ENCODE peak calls at places on chromosome 18, in eight cellular contexts. H is pancreas, A is fibroblast of pulmonary artery, K is coronary artery, C is body of pancreas, X is nephron progenitor cell, Z is GM13976, D is astrocyte. U is an unnamed sample.

GRCh38 chr18:3367491-3368091 is 82.4 kb upstream of the TGIF1 start:
- DNase-seq in D (peak), X (no peak), A (peak), Z (no peak), K (no peak), C (no peak), H (no peak), U (no peak)

GRCh38 chr18:46425511-46425910 is 231.5 kb downstream of the LOXHD1 start:
- DNase-seq in K (no peak), A (no peak), D (no peak), X (no peak), Z (no peak), C (no peak), H (no peak), U (no peak)

GRCh38 chr18:80196528-80197320 is 50.6 kb downstream of the PARD6G start:
- DNase-seq in A (peak), D (peak), K (no peak), X (no peak), C (peak), Z (no peak), H (no peak), U (no peak)

GRCh38 chr18:44957440-44957839 is 276.8 kb downstream of the SETBP1 start:
- DNase-seq in C (no peak), A (no peak), X (no peak), D (no peak), H (no peak), Z (no peak), K (no peak), U (no peak)

GRCh38 chr18:55150001-55150400 is 190.7 kb upstream of the CCDC68 start:
- DNase-seq in K (no peak), Z (no peak), C (no peak), X (peak), D (peak), A (no peak), H (no peak), U (no peak)

GRCh38 chr18:58056847-58057246 is 12.8 kb downstream of the NEDD4L start:
- DNase-seq in A (no peak), H (no peak), C (no peak), X (no peak), Z (no peak), K (no peak), D (no peak), U (no peak)

GRCh38 chr18:22210331-22210754 is 41.0 kb downstream of the GATA6 start:
- DNase-seq in X (no peak), D (peak), C (peak), K (no peak), Z (no peak), H (no peak), A (peak), U (no peak)

GRCh38 chr18:25349926-25350560 is 1.9 kb downstream of the ZNF521 start:
- DNase-seq in H (peak), K (no peak), Z (peak), X (peak), C (no peak), D (no peak), A (no peak), U (peak)

GRCh38 chr18:51107594-51108305 is 77.7 kb downstream of the SMAD4 start:
- DNase-seq in C (no peak), K (no peak), Z (no peak), H (no peak), A (no peak), D (no peak), X (no peak), U (no peak)

GRCh38 chr18:32200766-32201165 is 10.9 kb downstream of the MEP1B start:
- DNase-seq in K (no peak), D (no peak), H (no peak), C (no peak), X (no peak), A (no peak), Z (no peak), U (no peak)

GRCh38 chr18:3773303-3773702 is 323.3 kb downstream of the TGIF1 start:
- DNase-seq in Z (no peak), A (peak), D (no peak), X (no peak), H (no peak), K (no peak), C (peak), U (no peak)

GRCh38 chr18:57149031-57149430 is 2.1 kb downstream of the BOD1L2 start:
- DNase-seq in K (no peak), D (no peak), A (no peak), H (no peak), Z (no peak), X (no peak), C (no peak), U (no peak)

GRCh38 chr18:22999647-23000046 is 66.5 kb downstream of the RBBP8 start:
- DNase-seq in A (no peak), D (no peak), H (no peak), Z (no peak), C (no peak), K (no peak), X (no peak), U (no peak)

GRCh38 chr18:62396381-62396780 is 71.3 kb downstream of the TNFRSF11A start:
- DNase-seq in D (no peak), X (no peak), H (no peak), Z (no peak), K (no peak), C (no peak), A (no peak), U (no peak)

GRCh38 chr18:22417496-22418188 is at the start of gene CTAGE1:
- DNase-seq in A (no peak), K (no peak), C (no peak), X (no peak), H (no peak), Z (no peak), D (peak), U (no peak)

GRCh38 chr18:76495435-76496199 is 575 bp upstream of the ZNF516 start:
- DNase-seq in C (peak), H (no peak), D (peak), A (peak), Z (peak), X (peak), K (no peak), U (peak)

GRCh38 chr18:44859263-44859662 is 178.6 kb downstream of the SETBP1 start:
- DNase-seq in Z (no peak), H (no peak), A (no peak), K (no peak), D (no peak), X (no peak), C (peak), U (no peak)

GRCh38 chr18:35127201-35127600 is 86.0 kb downstream of the MAPRE2 start:
- DNase-seq in A (peak), C (no peak), X (no peak), Z (no peak), K (no peak), D (no peak), H (no peak), U (no peak)

GRCh38 chr18:58525517-58525916 is 103.4 kb downstream of the ALPK2 start:
- DNase-seq in X (no peak), H (no peak), Z (no peak), K (no peak), A (no peak), D (peak), C (no peak), U (no peak)

GRCh38 chr18:34787931-34788532 is 77.9 kb downstream of the DTNA start:
- DNase-seq in D (peak), C (peak), A (peak), Z (peak), X (peak), H (no peak), K (no peak), U (peak)

GRCh38 chr18:77597726-77598125 is 348.1 kb downstream of the GALR1 start:
- DNase-seq in Z (no peak), K (no peak), D (no peak), C (no peak), A (no peak), X (no peak), H (no peak), U (no peak)
- TF ChIP-seq CTCF in Z (no peak), K (no peak), D (no peak), C (no peak), A (no peak), X (no peak), H (no peak), U (no peak)

DNA sequence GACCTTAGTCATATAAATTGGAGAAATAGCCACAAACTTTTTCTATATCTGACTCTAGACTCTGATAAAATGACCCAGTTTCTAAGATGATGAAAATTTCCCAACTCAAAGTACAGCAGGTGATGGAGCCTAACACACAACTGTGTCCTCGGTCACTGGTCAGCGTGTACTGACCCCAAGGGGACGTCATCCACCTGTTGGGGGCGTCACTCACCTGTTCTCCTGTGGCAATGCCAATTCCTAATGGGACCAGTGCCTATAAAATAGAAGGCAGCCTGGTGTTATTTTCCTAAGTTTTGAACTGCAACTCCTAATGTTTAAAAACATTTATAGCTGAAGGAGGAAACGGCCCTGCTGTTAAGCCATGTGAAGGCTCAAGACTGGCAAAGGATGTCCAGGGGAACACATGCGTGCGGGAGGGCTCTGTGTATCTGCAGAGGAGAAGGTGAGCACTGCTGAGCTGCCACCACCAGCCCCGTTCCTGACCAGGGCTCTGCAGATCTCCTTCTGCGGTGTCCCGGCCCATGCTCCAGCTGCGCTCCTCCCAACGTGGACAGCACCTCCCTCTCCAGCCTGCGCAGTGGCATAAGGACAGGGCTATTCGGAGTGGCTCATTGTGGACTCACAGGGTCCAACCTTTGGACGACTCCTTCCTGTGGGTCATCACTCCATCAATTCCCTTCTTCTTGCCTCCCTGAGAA is 21.2 kb downstream of the TYMS start:
- DNase-seq in D (no peak), X (no peak), Z (no peak), H (no peak), K (no peak), A (no peak), C (no peak), U (no peak)
- TF ChIP-seq CTCF in D (no peak), X (no peak), Z (no peak), H (no peak), K (no peak), A (no peak), C (no peak), U (no peak)

DNA sequence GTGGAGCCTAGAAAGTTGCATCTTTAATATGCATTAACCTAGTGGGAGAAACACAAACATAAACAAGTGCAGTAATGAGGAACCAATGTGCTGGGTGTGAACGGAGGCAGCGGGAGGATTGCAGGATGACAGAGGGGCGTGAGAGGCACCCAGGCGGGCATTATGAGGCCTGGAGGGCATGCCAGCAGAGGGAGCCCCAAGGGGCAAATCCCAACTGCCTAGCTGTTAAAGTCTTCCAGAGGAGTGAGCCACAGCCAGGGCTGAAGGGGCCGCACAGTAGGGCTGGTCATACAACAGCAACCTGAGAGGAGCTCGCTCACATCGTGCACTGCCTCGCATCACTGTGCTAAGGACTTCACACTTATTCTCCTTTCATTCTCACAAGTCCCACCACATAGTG is 13.3 kb upstream of the PRELID3A start:
- DNase-seq in X (no peak), Z (no peak), K (no peak), H (no peak), C (no peak), D (no peak), A (peak), U (peak)
- TF ChIP-seq CTCF in X (no peak), Z (peak), K (no peak), H (no peak), C (peak), D (peak), A (peak), U (no peak)

DNA sequence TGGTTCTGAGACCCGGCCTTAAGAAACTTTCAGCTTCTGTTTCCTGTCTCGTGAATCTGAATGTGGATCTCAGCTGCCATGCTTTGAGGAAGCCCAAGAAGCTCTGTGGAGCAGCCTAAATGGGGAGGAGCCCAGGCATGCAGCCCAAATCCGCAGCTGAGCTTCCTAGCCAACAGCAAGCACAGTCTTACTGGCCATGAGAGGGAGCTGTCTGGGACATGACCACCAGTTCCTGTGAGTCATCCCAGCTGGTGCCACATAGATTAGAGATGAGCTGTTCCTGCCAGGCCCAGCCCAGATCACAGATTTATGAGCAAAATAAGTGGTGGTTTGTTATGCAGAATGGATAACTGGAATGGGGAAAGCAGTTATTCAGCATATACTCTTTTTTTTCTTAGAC is 224.4 kb upstream of the APCDD1 start:
- DNase-seq in H (no peak), K (no peak), X (no peak), A (peak), Z (no peak), C (no peak), D (peak), U (no peak)
- TF ChIP-seq CTCF in H (no peak), K (no peak), X (no peak), A (no peak), Z (no peak), C (no peak), D (peak), U (no peak)

DNA sequence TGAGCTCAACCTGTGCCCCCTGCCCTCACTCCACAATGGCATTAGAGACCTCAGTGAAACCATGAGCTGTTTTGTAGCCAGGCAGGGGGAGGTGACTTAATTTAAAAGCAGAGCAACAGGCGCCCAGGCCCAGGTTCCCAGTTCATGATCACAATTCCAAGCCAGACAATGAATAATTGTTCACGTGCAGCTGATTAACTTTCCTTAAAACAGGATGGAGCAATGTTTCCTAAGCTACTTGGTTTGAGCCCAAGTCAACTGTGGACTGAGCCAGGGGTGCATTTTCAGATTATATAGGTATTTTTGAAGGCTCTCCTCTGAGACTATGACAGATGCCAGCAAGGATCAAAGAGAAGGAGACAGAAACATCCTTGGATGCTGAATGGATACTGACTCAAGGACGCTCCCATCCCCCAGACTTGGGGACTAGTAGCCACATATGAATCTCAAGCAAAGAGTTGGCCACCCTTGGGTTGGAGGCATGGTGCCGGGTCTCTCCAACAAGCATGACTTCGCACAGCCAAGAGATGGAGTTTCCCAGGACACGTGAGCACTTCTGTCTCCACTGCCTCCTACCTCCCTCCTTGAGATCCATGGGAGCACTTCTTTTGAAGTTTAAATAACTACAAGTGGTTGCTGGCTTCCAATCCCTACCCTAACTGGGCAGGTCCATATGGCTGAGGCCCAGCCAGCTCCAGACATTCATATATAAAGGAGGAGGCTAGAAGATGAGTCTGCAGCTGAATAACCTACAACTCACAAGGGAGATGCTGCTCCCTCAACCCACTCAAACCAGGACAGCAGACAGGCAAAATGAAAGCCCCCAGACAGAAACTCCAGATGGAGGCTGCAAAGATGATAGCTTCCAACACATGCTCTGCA is 12.7 kb downstream of the SMAD7 start:
- DNase-seq in X (no peak), A (peak), C (no peak), K (no peak), D (no peak), Z (no peak), H (no peak), U (no peak)
- TF ChIP-seq CTCF in X (no peak), A (no peak), C (no peak), K (no peak), D (no peak), Z (no peak), H (no peak), U (no peak)

GRCh38 chr18:13440277-13441248 is 222.0 kb downstream of the LDLRAD4 start:
- DNase-seq in D (no peak), A (no peak), C (peak), H (peak), X (no peak), Z (no peak), K (peak), U (no peak)

GRCh38 chr18:13439475-13439874 is 220.9 kb downstream of the LDLRAD4 start:
- DNase-seq in A (no peak), X (no peak), K (peak), H (no peak), D (no peak), Z (no peak), C (no peak), U (no peak)

GRCh38 chr18:13437801-13438506 is 219.4 kb downstream of the LDLRAD4 start:
- DNase-seq in D (no peak), H (no peak), Z (no peak), X (no peak), A (no peak), K (no peak), C (no peak), U (no peak)

GRCh38 chr18:13437034-13437433 is 218.5 kb downstream of the LDLRAD4 start:
- DNase-seq in A (no peak), X (no peak), Z (no peak), D (peak), K (no peak), C (no peak), H (no peak), U (no peak)

DNA sequence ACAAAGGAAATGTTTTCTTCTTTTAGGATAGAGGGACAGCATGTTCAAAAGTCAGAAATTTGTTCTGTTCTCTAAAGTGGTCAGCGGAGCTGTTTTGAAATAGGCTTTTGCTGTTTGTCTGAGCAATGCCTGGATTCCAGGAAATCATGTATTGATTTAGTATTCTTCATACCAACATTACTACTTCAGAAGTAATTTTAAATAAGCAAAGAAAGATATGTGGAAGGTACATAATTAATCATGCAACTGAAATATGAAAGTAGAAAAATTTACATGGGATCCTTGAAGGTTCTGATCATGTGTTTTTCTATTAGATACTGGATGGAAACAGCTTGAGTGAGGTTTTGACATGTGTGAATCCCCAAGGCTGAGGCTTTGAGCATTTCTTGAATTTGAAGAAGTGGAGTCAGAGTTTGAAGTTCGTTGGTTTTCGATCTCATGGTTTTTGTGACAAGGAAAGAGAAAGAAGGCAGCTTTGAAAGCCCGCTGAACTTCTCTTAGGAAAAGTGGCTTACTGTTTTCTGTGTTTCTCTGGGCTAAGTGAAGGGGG is 220.0 kb downstream of the LDLRAD4 start:
- DNase-seq in X (no peak), A (no peak), K (no peak), H (no peak), C (no peak), Z (no peak), D (no peak), U (no peak)
- TF ChIP-seq CTCF in X (no peak), A (no peak), K (no peak), H (no peak), C (no peak), Z (no peak), D (no peak), U (no peak)

GRCh38 chr18:48947583-48947982 is 3.2 kb downstream of the SMAD7 start:
- DNase-seq in K (peak), C (peak), Z (no peak), X (no peak), D (no peak), A (peak), H (peak), U (no peak)

GRCh38 chr18:48949606-48950535 is 894 bp downstream of the SMAD7 start:
- DNase-seq in H (peak), D (no peak), X (peak), C (peak), A (peak), K (peak), Z (peak), U (peak)

GRCh38 chr18:48947102-48947501 is 3.7 kb downstream of the SMAD7 start:
- DNase-seq in C (no peak), Z (no peak), A (peak), X (no peak), K (no peak), D (no peak), H (no peak), U (no peak)

GRCh38 chr18:48949051-48949605 is 1.6 kb downstream of the SMAD7 start:
- DNase-seq in Z (peak), D (no peak), K (peak), H (peak), A (peak), C (no peak), X (no peak), U (no peak)

DNA sequence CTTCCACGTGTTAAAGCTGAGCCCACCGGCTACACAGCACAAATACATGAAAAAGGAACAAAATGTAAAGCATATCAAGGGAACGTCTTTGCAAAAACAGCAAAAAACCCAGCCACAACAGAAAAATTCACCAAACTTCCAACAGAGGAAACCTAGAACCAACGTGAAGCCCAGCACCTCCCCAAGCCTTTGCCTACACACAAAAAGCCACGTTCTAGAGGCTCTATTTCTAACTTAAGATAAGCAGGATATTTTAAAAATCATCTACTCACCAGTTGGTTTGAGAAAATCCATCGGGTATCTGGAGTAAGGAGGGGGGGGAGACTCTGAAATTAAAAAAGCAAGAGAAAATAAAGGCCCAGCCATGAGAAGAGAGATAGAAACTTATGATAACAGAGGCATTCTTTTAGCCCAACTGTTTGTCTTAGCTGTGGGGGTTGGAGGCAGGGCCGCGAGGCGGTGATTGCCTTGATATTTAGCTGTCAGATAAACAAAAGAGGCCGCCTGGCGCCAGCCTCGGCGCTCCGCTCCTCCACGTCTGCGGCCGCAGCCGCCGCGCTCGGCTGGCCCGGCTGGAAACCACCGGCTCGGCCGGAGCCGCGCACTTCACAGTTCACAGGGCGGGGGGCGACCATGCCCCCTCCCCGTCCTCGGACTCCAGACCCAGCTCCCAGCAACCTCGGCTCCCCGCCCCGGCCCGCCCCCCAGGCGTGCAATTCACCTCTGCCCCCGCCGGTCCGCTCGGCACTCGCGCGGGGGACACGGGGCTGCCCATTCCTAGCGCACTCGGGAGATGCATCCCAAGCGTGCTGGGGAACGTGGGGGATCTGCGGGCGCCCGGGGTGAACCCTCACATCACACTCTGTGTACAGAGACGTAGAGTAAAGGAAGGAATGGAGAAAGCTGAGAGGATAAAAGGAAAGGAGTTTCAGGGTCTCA is 2.4 kb downstream of the SMAD7 start:
- DNase-seq in X (peak), Z (peak), D (peak), K (peak), C (peak), H (no peak), A (peak), U (peak)
- TF ChIP-seq CTCF in X (no peak), Z (peak), D (no peak), K (no peak), C (no peak), H (no peak), A (no peak), U (no peak)